ENCODE peak calls at places on chromosomes 7 and 10, in nine cellular contexts. O is GM20000; L is CD8-positive, alpha-beta T cell; P is foreskin fibroblast; D is HCT116; T is GM23338; J is RWPE1; E is cardiac fibroblast; W is nephron progenitor cell. I is an unnamed sample.

GRCh38 chr10:100759331-100759730 is 13.9 kb downstream of the PAX2 start:
- DNase-seq in D (no peak), L (no peak), P (no peak), O (no peak), T (no peak), J (no peak), E (no peak), W (no peak), I (no peak)

GRCh38 chr7:91267558-91267955 is 3.3 kb downstream of the FZD1 start:
- DNase-seq in P (peak), T (no peak), O (no peak), J (no peak), W (no peak), E (peak), L (no peak), D (no peak), I (no peak)

GRCh38 chr7:21972397-21972784 is 26.7 kb upstream of the CDCA7L start:
- DNase-seq in W (no peak), P (no peak), L (no peak), T (peak), J (no peak), D (peak), E (no peak), O (no peak), I (no peak)

GRCh38 chr10:98367626-98368451 is 47.1 kb downstream of the PYROXD2 start:
- DNase-seq in W (no peak), P (no peak), T (peak), D (no peak), L (no peak), J (no peak), E (no peak), O (no peak), I (no peak)

GRCh38 chr10:108812296-108812695 is 1111.0 kb downstream of the XPNPEP1 start:
- DNase-seq in T (no peak), L (no peak), D (no peak), E (no peak), J (no peak), W (no peak), P (no peak), O (no peak), I (no peak)

GRCh38 chr7:44664756-44665461 is 58.5 kb downstream of the OGDH start:
- DNase-seq in T (no peak), P (no peak), W (no peak), O (no peak), D (no peak), L (no peak), J (no peak), E (no peak), I (no peak)

GRCh38 chr10:84356951-84357350 is 28.6 kb downstream of the CCSER2 start:
- DNase-seq in O (no peak), L (peak), E (no peak), W (no peak), T (no peak), P (no peak), D (no peak), J (no peak), I (no peak)

GRCh38 chr7:36015733-36016132 is 137.3 kb upstream of the EEPD1 start:
- DNase-seq in T (no peak), J (peak), D (no peak), E (no peak), W (no peak), P (peak), O (no peak), L (no peak), I (no peak)

GRCh38 chr10:82680688-82681087 is 805.7 kb downstream of the NRG3 start:
- DNase-seq in J (no peak), D (no peak), L (no peak), P (peak), E (no peak), O (no peak), W (no peak), T (no peak), I (no peak)

GRCh38 chr7:33248663-33249062 is 119.3 kb downstream of the BBS9 start:
- DNase-seq in W (no peak), O (no peak), P (no peak), T (no peak), D (no peak), E (peak), J (no peak), L (no peak), I (no peak)

GRCh38 chr7:125061776-125062397 is 132.3 kb upstream of the POT1 start:
- DNase-seq in O (peak), D (peak), E (peak), P (peak), T (no peak), W (no peak), J (peak), L (no peak), I (no peak)

GRCh38 chr10:2926918-2927660 is 140.3 kb upstream of the PFKP start:
- DNase-seq in P (no peak), J (no peak), T (no peak), W (no peak), E (no peak), O (no peak), D (no peak), L (no peak), I (no peak)

GRCh38 chr10:104492349-104492940 is 138.8 kb downstream of the CFAP58 start:
- DNase-seq in L (no peak), E (no peak), D (no peak), P (no peak), W (no peak), T (no peak), J (no peak), O (no peak), I (no peak)

GRCh38 chr7:127239814-127240213 is 12.9 kb downstream of the GRM8 start:
- DNase-seq in D (no peak), E (no peak), O (no peak), J (no peak), P (no peak), L (no peak), W (no peak), T (peak), I (no peak)

GRCh38 chr10:120477006-120477722 is 20.1 kb downstream of the PLPP4 start:
- DNase-seq in P (no peak), J (no peak), E (peak), T (no peak), O (no peak), L (no peak), W (no peak), D (no peak), I (no peak)

GRCh38 chr7:4416436-4417092 is 265.5 kb upstream of the FOXK1 start:
- DNase-seq in L (no peak), D (no peak), O (no peak), P (peak), T (no peak), W (no peak), E (no peak), J (peak), I (no peak)

GRCh38 chr7:3196629-3197028 is 104.4 kb upstream of the SDK1 start:
- DNase-seq in J (no peak), T (no peak), L (no peak), D (no peak), W (no peak), O (no peak), E (no peak), P (no peak), I (no peak)

GRCh38 chr10:97121084-97121483 is 64.7 kb downstream of the SLIT1 start:
- DNase-seq in E (no peak), J (no peak), D (no peak), W (no peak), O (no peak), L (no peak), P (no peak), T (no peak), I (no peak)

GRCh38 chr10:14782691-14783363 is 8.1 kb upstream of the FAM107B start:
- DNase-seq in O (no peak), J (peak), E (peak), L (no peak), W (no peak), P (no peak), D (peak), T (no peak), I (no peak)

GRCh38 chr10:74151879-74152722 is 1.1 kb downstream of the ADK start:
- DNase-seq in O (no peak), P (peak), L (no peak), W (no peak), J (no peak), T (no peak), D (no peak), E (no peak), I (no peak)

GRCh38 chr10:69292449-69292848 is 14.2 kb downstream of the HK1 start:
- DNase-seq in L (no peak), J (no peak), D (no peak), W (no peak), T (no peak), E (no peak), O (no peak), P (no peak), I (no peak)

GRCh38 chr10:129719415-129719739 is 244.7 kb downstream of the EBF3 start:
- DNase-seq in D (no peak), P (no peak), E (no peak), O (no peak), W (no peak), J (no peak), T (no peak), L (no peak), I (no peak)

GRCh38 chr7:55429835-55430499 is 64.8 kb downstream of the LANCL2 start:
- DNase-seq in J (no peak), E (no peak), O (no peak), L (no peak), D (no peak), P (no peak), W (no peak), T (peak), I (no peak)

GRCh38 chr7:2641406-2642393 is 9.9 kb downstream of the TTYH3 start:
- DNase-seq in L (no peak), J (no peak), D (no peak), P (peak), E (peak), O (peak), W (peak), T (peak), I (no peak)

GRCh38 chr7:74674166-74674565 is 16.6 kb downstream of the GTF2I start:
- DNase-seq in T (no peak), P (no peak), J (no peak), W (no peak), L (no peak), D (no peak), O (no peak), E (no peak), I (no peak)

GRCh38 chr10:35390441-35390840 is 54.1 kb downstream of the CCNY start:
- DNase-seq in E (no peak), W (no peak), P (no peak), L (no peak), D (no peak), T (no peak), O (no peak), J (no peak), I (no peak)

GRCh38 chr10:70494966-70495365 is 16.4 kb downstream of the PALD1 start:
- DNase-seq in D (no peak), J (no peak), E (no peak), T (no peak), W (no peak), O (no peak), P (peak), L (no peak), I (no peak)

GRCh38 chr10:126124923-126125322 is 228.6 kb downstream of the FANK1 start:
- DNase-seq in T (no peak), O (no peak), W (no peak), L (no peak), D (no peak), J (no peak), P (no peak), E (no peak), I (no peak)

DNA sequence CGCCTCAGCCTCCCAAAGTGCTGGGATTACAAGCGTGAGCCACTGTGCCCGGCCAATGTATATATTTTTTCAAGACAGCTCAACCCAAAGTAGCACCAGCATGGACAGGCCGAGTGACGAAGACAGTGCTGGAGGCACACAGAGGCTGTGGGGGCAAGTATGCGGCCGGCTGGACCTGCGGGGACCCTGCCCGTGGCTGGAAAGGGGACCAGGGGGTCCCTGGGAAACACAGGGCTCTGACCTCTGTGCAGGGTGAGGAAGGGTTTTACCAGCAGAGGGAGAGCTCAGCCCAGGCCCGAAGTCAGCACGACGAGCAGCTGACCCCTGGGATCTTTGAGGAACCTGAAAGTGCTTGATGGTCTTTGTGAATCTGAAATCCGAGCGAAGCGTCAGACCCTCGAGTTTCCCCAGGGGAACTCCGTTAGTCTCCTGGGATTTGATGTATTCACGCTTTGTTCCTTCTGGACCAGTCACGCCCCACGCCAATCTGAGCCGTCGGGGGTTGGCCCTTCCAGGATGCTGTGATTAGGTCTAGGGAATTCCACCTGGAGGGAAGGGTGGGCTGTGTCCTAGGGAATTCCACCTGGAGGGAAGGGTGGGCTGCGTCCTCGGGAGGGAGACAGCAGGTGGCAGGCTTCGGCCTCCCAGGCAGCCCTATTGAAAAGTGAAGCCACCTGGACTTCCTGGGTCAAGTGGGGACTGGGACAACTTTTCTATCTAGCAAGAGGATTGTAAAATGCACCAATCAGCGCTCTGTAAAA is 10.9 kb upstream of the ZFAND2A start:
- DNase-seq in O (no peak), T (peak), J (no peak), L (no peak), P (no peak), D (no peak), W (no peak), E (no peak), I (no peak)
- TF ChIP-seq CTCF in O (no peak), T (peak), J (no peak), L (no peak), P (no peak), D (no peak), W (no peak), E (no peak), I (no peak)

GRCh38 chr10:112559328-112559727 is 112.3 kb downstream of the VTI1A start:
- DNase-seq in T (no peak), P (no peak), J (no peak), O (no peak), W (no peak), E (no peak), D (no peak), L (no peak), I (no peak)
- TF ChIP-seq CTCF in T (no peak), P (no peak), J (no peak), O (no peak), W (no peak), E (no peak), D (no peak), L (no peak), I (no peak)

GRCh38 chr7:20798694-20799121 is 12.0 kb upstream of the SP8 start:
- DNase-seq in T (peak), E (no peak), O (no peak), J (no peak), D (no peak), P (peak), L (no peak), W (no peak), I (no peak)
- TF ChIP-seq CTCF in T (no peak), E (no peak), O (no peak), J (no peak), D (no peak), P (no peak), L (no peak), W (no peak), I (peak)

GRCh38 chr7:51000956-51001355 is 218.3 kb upstream of the GRB10 start:
- DNase-seq in P (no peak), D (no peak), O (no peak), J (no peak), W (no peak), T (peak), L (no peak), E (no peak), I (no peak)
- TF ChIP-seq CTCF in P (no peak), D (peak), O (no peak), J (no peak), W (no peak), T (peak), L (no peak), E (peak), I (no peak)

DNA sequence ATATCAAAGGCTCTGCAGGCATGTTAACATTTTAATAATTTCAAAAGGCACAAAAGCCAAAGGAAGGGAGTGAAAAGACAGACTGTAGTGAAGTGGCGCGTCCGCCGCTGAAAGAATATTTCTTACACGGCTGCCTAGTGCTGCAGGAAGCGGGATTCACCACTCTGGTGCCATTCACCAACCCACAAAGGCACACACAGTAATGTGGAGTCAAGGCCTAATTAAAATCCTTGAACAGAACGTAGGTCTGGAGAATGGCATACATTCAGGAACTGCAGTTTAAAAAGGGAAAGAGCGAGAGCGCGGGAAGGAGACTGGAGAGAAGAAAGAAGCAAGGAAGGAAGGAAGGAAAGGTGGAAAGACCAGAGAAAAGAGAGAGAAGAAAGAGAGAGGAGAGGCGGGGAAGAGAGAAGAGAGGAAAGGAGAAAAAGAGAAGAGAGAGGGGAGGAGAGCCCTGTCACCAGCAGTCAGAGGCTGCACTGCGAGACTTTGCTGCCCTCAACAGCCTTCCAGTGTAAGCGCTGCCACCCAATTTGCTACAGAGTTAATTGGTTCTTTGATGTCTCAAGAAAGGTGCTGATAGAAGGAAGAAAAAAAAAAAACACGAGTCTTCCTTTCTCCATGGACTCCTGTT is 554.0 kb downstream of the MDFIC start:
- DNase-seq in P (peak), W (peak), T (peak), O (no peak), E (no peak), J (no peak), D (no peak), L (no peak), I (no peak)
- TF ChIP-seq CTCF in P (no peak), W (no peak), T (peak), O (no peak), E (no peak), J (no peak), D (no peak), L (no peak), I (peak)

GRCh38 chr10:15896654-15897053 is 36.3 kb upstream of the MINDY3 start:
- DNase-seq in O (no peak), L (no peak), D (no peak), J (no peak), W (no peak), T (peak), E (no peak), P (no peak), I (no peak)

GRCh38 chr10:15897282-15897681 is 37.0 kb upstream of the MINDY3 start:
- DNase-seq in J (peak), O (no peak), P (peak), D (no peak), W (no peak), L (no peak), E (peak), T (no peak), I (no peak)

GRCh38 chr10:15901889-15902288 is 41.6 kb upstream of the MINDY3 start:
- DNase-seq in T (peak), L (no peak), E (no peak), J (no peak), P (no peak), D (no peak), O (no peak), W (no peak), I (no peak)

GRCh38 chr10:15898046-15898445 is 37.7 kb upstream of the MINDY3 start:
- DNase-seq in E (peak), O (no peak), D (no peak), L (no peak), P (peak), T (peak), W (no peak), J (no peak), I (no peak)
- TF ChIP-seq CTCF in E (peak), O (no peak), D (peak), L (peak), P (no peak), T (no peak), W (peak), J (no peak), I (peak)

GRCh38 chr7:86469680-86470295 is 173.9 kb upstream of the GRM3 start:
- DNase-seq in O (peak), L (peak), W (peak), E (peak), P (peak), D (peak), T (peak), J (peak), I (peak)
- TF ChIP-seq CTCF in O (peak), L (no peak), W (peak), E (peak), P (peak), D (peak), T (peak), J (peak), I (peak)